ENCODE peak calls at places on chromosomes 1 and 21, in six cellular contexts. Q is fibroblast of lung, U is K562, M is IMR-90, W is PC-3, P is neuronal stem cell. B is an unnamed sample.

GRCh38 chr1:63831409-63831808 is 57.6 kb downstream of the ROR1 start:
- DNase-seq in Q (no peak), U (no peak), M (no peak), W (no peak), P (no peak), B (no peak)

GRCh38 chr1:23619299-23620188 is 60.2 kb upstream of the ID3 start:
- DNase-seq in Q (peak), U (peak), M (peak), W (peak), P (no peak), B (peak)

GRCh38 chr1:180617769-180618168 is 14.1 kb upstream of the XPR1 start:
- DNase-seq in Q (no peak), U (no peak), M (no peak), W (no peak), P (no peak), B (no peak)

GRCh38 chr1:30732277-30732996 is 9.1 kb upstream of the MATN1 start:
- DNase-seq in Q (peak), U (no peak), M (peak), W (no peak), P (no peak), B (peak)

GRCh38 chr21:15164678-15165303 is 100.0 kb upstream of the NRIP1 start:
- DNase-seq in Q (no peak), U (no peak), M (no peak), W (peak), P (no peak), B (no peak)

GRCh38 chr1:247102381-247102780 is 1.8 kb downstream of the ZNF669 start:
- DNase-seq in Q (peak), U (no peak), M (peak), W (peak), P (no peak), B (no peak)

GRCh38 chr1:82108843-82109242 is 308.1 kb downstream of the ADGRL2 start:
- DNase-seq in Q (no peak), U (no peak), M (no peak), W (no peak), P (no peak), B (no peak)

GRCh38 chr21:37407719-37408455 is 41.3 kb downstream of the DYRK1A start:
- DNase-seq in Q (peak), U (no peak), M (peak), W (no peak), P (no peak), B (no peak)

GRCh38 chr21:15543473-15543872 is 186.3 kb upstream of the USP25 start:
- DNase-seq in Q (no peak), U (no peak), M (no peak), W (no peak), P (no peak), B (no peak)

GRCh38 chr1:93575586-93576271 is 105.9 kb downstream of the BCAR3 start:
- DNase-seq in Q (peak), U (no peak), M (no peak), W (no peak), P (peak), B (no peak)

GRCh38 chr1:33686551-33686950 is 177.3 kb upstream of the HMGB4 start:
- DNase-seq in Q (no peak), U (no peak), M (no peak), W (no peak), P (no peak), B (no peak)

GRCh38 chr1:118563969-118564951 is 379.2 kb upstream of the SPAG17 start:
- DNase-seq in Q (no peak), U (no peak), M (no peak), W (peak), P (peak), B (no peak)

GRCh38 chr1:31064685-31065309 is 720 bp downstream of the PUM1 start:
- DNase-seq in Q (peak), U (peak), M (peak), W (peak), P (no peak), B (no peak)

GRCh38 chr21:34545079-34545884 is 33.3 kb upstream of the KCNE1 start:
- DNase-seq in Q (peak), U (peak), M (peak), W (peak), P (no peak), B (no peak)

GRCh38 chr1:169103443-169103842 is 3.0 kb upstream of the ATP1B1 start:
- DNase-seq in Q (no peak), U (no peak), M (no peak), W (no peak), P (no peak), B (peak)

GRCh38 chr1:203177471-203178039 is 1.9 kb upstream of the MYBPH start:
- DNase-seq in Q (peak), U (no peak), M (peak), W (peak), P (no peak), B (no peak)

GRCh38 chr1:214439352-214440119 is 111.9 kb downstream of the PTPN14 start:
- DNase-seq in Q (peak), U (peak), M (peak), W (peak), P (no peak), B (no peak)
- H3K9ac ChIP-seq in Q (no peak), U (no peak), M (peak), W (no peak), P (no peak), B (peak)

DNA sequence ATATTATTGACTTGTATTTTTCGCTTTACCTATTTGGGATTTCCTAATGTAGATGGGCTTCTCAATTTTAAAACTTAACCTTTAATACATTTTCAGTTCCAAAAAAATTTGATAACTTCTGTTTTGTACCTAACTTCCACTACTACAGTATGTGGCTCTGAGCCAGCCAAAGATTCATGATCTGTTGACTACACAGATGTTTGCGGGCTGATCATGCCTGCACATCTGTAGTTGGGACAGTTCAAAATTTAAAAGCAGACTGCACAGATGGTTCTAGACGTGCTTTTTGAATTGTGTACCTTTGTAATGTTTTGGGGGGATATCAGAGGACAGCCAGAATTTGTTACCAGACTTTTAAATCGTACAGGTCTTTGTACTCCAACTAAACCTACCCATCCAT is 43.7 kb downstream of the NFYC start:
- DNase-seq in Q (no peak), U (peak), M (no peak), W (no peak), P (no peak), B (no peak)
- H3K27ac ChIP-seq in Q (no peak), U (no peak), M (no peak), W (no peak), P (no peak), B (no peak)

DNA sequence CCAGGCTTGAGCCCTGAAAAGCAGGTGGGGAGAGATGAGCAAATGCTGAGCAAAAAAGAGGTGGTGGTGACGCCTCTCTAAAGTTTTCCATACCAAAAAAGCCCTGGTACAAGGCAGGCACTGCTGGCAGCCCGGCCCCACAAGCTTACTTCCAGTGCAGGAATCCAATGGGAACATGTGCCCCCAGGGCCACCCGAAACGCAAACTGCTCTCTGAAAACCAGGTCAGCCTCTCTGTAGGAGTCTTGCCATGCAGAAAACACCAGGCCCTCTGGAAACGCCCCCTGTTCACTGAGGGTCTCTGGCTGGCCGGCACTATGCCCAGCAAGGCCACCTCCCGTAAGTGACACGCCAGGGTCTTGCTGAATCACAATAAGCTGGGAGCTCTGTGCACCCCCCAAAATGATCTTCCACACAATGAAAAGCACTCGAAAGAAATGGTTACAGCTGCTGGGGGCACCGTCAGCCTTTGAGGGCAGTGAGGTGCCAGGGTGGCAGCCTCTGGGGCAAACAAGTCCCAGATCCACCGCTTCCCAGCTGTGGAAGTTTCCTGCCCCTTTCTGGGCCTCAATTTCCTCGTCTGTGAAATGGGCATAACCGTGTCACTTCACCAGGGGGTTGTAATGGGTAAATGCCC is 170.5 kb downstream of the TOMM20 start:
- DNase-seq in Q (no peak), U (no peak), M (no peak), W (no peak), P (no peak), B (no peak)
- H3K9ac ChIP-seq in Q (no peak), U (peak), M (no peak), W (peak), P (no peak), B (no peak)

DNA sequence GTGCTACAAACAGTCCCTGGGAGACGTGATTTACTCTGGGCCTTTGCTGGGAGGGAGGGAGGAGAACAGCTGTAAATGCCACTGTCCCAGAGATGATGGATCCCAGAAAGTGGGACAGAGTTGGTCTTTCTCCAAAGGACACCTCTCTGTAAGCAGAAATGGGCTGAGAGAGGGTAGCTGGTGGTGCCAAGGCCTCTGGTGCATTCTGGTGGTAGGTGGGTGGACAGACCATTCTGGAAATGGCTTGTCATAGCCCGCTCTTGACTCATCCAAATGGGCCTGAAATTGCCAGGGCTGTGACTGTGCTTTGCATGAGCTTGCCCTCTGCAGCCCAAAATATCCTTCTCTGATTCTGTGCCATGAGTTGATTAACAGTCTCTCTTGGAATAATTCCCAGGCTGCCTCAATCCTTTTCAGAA is 36.1 kb downstream of the CCDC185 start:
- DNase-seq in Q (peak), U (no peak), M (peak), W (no peak), P (no peak), B (no peak)
- H3K27ac ChIP-seq in Q (no peak), U (no peak), M (no peak), W (no peak), P (no peak), B (no peak)